ENCODE peak calls at places on chromosomes 5 and 9, in ten cellular contexts. B, C, J, D, K, H, M, L, Y and W are unnamed samples.

GRCh38 chr9:110040788-110041187 is 167.2 kb downstream of the C9orf152 start:
- DNase-seq in J (no peak), K (peak), Y (no peak), C (peak), L (no peak), M (no peak), H (no peak), D (no peak), B (peak), W (no peak)

GRCh38 chr5:17991775-17992174 is 357.5 kb downstream of the TAF11L14 start:
- DNase-seq in H (no peak), D (no peak), M (no peak), K (no peak), C (no peak), J (no peak), Y (no peak), B (no peak), L (no peak), W (no peak)

GRCh38 chr9:93132946-93133640 is 958 bp downstream of the NINJ1 start:
- DNase-seq in C (no peak), L (no peak), B (no peak), M (no peak), K (no peak), H (no peak), D (no peak), Y (peak), J (no peak), W (peak)

GRCh38 chr5:64873441-64873840 is 104.7 kb downstream of the CWC27 start:
- DNase-seq in C (no peak), D (no peak), L (no peak), K (no peak), B (no peak), J (no peak), Y (no peak), H (no peak), M (no peak), W (no peak)

GRCh38 chr5:156137482-156137881 is 189.5 kb upstream of the SGCD start:
- DNase-seq in Y (no peak), H (no peak), B (no peak), J (no peak), K (peak), L (no peak), M (no peak), C (no peak), D (no peak), W (no peak)

GRCh38 chr9:68546596-68547390 is 6.1 kb upstream of the TMEM252 start:
- DNase-seq in L (peak), B (no peak), D (no peak), J (no peak), M (no peak), H (no peak), Y (peak), K (no peak), C (peak), W (no peak)

GRCh38 chr9:4111233-4112000 is 188.5 kb downstream of the GLIS3 start:
- DNase-seq in H (no peak), B (peak), D (no peak), L (no peak), K (no peak), J (no peak), Y (no peak), M (no peak), C (peak), W (no peak)

GRCh38 chr5:14445581-14446290 is 135.9 kb upstream of the OTULINL start:
- DNase-seq in M (no peak), C (peak), H (no peak), J (no peak), Y (no peak), D (no peak), K (no peak), L (peak), B (peak), W (peak)

GRCh38 chr9:81083062-81083461 is 606.3 kb downstream of the TLE1 start:
- DNase-seq in C (peak), L (peak), M (no peak), K (no peak), D (no peak), J (no peak), Y (no peak), B (no peak), H (no peak), W (no peak)

GRCh38 chr9:112310826-112311225 is 22.6 kb downstream of the PTBP3 start:
- DNase-seq in K (no peak), L (no peak), D (no peak), B (no peak), H (no peak), Y (no peak), J (no peak), M (no peak), C (no peak), W (no peak)

GRCh38 chr9:112311497-112311896 is 21.9 kb downstream of the PTBP3 start:
- DNase-seq in H (no peak), C (no peak), B (no peak), Y (no peak), K (no peak), L (no peak), J (no peak), D (no peak), M (no peak), W (no peak)

GRCh38 chr9:112312139-112312538 is 21.3 kb downstream of the PTBP3 start:
- DNase-seq in L (no peak), Y (no peak), C (no peak), H (no peak), J (no peak), K (no peak), D (no peak), M (no peak), B (no peak), W (no peak)

DNA sequence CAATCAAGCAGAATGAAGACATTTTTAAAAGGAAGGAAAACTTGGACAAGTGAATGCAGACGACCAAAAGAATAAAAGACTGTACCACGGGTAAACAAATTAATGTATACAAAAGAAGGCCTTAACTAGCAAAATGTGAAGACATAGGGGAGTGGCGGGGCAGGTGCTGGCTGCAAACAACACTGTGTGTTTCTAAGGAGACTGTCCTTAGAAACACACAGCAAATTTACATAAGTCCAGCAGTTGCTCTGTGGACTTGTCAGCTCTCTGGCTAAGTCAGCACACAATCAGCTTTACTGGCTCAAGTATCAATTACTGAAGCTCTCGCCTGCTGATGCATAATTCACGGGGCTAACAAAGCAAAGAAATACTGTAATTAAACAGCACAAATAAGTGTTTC is 24.8 kb downstream of the PTBP3 start:
- DNase-seq in B (peak), M (no peak), D (no peak), L (no peak), C (no peak), K (no peak), Y (no peak), J (no peak), H (no peak), W (no peak)
- TF ChIP-seq CTCF in B (no peak), M (no peak), D (no peak), L (no peak), C (no peak), K (no peak), Y (no peak), J (no peak), H (no peak), W (no peak)

GRCh38 chr9:114887963-114888362 is 42.4 kb downstream of the TNFSF8 start:
- DNase-seq in D (no peak), C (no peak), J (no peak), H (no peak), B (no peak), Y (no peak), M (no peak), L (no peak), K (no peak), W (no peak)

GRCh38 chr9:114893221-114893620 is 37.2 kb downstream of the TNFSF8 start:
- DNase-seq in L (no peak), Y (no peak), C (no peak), M (no peak), D (no peak), H (no peak), K (no peak), J (no peak), B (no peak), W (no peak)

GRCh38 chr9:114888599-114888998 is 41.8 kb downstream of the TNFSF8 start:
- DNase-seq in D (no peak), Y (no peak), L (no peak), H (no peak), J (no peak), M (no peak), B (no peak), C (no peak), K (no peak), W (no peak)

GRCh38 chr9:114893622-114894021 is 36.8 kb downstream of the TNFSF8 start:
- DNase-seq in K (no peak), L (no peak), B (peak), M (no peak), J (no peak), D (no peak), H (no peak), C (no peak), Y (no peak), W (no peak)

GRCh38 chr9:114889802-114890224 is 40.6 kb downstream of the TNFSF8 start:
- DNase-seq in Y (peak), H (no peak), L (peak), B (peak), J (no peak), D (no peak), K (no peak), M (no peak), C (no peak), W (no peak)
- TF ChIP-seq CTCF in Y (no peak), H (no peak), L (no peak), B (no peak), J (no peak), D (no peak), K (no peak), M (no peak), C (no peak), W (no peak)

GRCh38 chr5:45774528-45774927 is 78.3 kb upstream of the HCN1 start:
- DNase-seq in B (no peak), L (no peak), K (no peak), H (no peak), J (no peak), D (no peak), Y (no peak), C (no peak), M (no peak), W (no peak)
- TF ChIP-seq CTCF in B (no peak), L (no peak), K (no peak), H (peak), J (no peak), D (peak), Y (no peak), C (no peak), M (peak), W (no peak)

DNA sequence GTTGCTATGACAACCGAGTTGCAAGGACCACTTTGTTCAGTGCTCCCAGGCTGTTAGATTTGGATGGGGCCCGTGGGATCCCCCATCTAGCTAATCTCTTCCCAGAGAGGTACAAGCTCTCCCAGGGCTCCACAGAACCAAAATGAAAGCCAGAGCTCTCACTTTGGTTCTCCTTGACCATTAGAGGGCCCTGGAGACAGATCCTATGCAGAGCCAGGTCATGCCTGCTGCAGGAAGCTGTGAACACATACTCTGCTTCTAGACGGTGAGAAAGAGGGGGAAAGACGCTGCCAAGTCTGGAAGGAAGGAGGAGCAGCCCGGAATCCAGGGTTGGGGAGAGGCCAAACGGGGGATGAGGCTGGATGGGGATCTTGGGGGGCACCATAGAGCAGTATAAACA is 224.5 kb downstream of the GABBR2 start:
- DNase-seq in D (no peak), H (no peak), K (no peak), L (no peak), B (peak), M (no peak), C (peak), Y (no peak), J (no peak), W (no peak)
- TF ChIP-seq CTCF in D (no peak), H (no peak), K (peak), L (no peak), B (no peak), M (no peak), C (peak), Y (no peak), J (no peak), W (no peak)

DNA sequence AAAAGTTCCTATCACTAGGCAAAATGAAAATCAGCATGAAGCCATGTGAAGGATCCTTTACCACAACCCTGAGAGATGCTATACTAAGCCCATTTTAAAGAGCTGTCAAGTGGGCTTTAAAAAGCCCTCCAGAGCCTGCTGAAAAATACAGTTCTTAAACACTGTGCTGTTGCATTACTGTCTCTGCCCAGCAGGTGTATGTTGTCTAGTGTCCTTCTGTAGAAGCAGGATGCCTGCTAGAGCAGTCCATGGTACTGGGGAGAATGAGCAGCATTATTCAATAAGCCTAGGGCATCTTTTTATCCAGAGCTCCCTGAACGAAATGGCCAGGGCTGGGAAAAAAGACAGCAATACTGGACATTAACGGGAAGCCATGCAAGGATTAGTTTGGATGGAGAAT is 126.2 kb upstream of the PLCXD3 start:
- DNase-seq in K (no peak), Y (no peak), M (no peak), C (peak), B (peak), L (no peak), H (no peak), D (no peak), J (no peak), W (no peak)
- TF ChIP-seq CTCF in K (peak), Y (peak), M (peak), C (peak), B (peak), L (peak), H (peak), D (peak), J (no peak), W (no peak)

DNA sequence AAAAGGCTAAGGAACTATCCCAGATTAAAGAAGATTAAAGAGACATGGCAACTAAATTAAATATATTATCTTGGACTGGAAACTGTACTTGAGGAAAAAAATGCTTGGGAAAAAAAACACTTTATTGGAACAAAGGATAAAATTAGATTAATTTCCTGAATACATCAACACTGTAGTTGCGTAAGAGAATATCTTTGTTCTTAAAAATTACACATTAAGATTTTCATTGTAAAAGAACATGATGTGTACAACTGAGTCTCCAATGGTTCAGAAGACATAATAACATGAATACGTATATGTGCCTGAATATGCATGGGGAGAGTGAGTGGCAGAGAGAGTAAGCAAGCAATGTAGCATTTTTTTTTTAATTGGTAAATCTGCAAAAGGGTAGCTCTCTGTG is 2.8 kb downstream of the AP3B1 start:
- DNase-seq in L (no peak), D (no peak), C (peak), J (no peak), Y (no peak), M (no peak), B (no peak), H (no peak), K (no peak), W (no peak)
- TF ChIP-seq CTCF in L (no peak), D (no peak), C (no peak), J (no peak), Y (no peak), M (no peak), B (no peak), H (no peak), K (no peak), W (no peak)

GRCh38 chr9:122005597-122005996 is 87.5 kb downstream of the TTLL11 start:
- DNase-seq in B (peak), K (peak), M (no peak), J (no peak), H (peak), L (no peak), D (no peak), C (peak), Y (no peak), W (no peak)
- TF ChIP-seq CTCF in B (peak), K (peak), M (peak), J (no peak), H (peak), L (no peak), D (peak), C (peak), Y (no peak), W (no peak)